ENCODE peak calls at places on chromosomes 2 and 18, in five cellular contexts. R is activated CD4-positive, alpha-beta T cell treated with anti-CD3 and anti-CD28 coated beads for 24 hours; S is breast epithelium; K is left ventricle myocardium inferior; C is mammary epithelial cell. A is an unnamed sample.

GRCh38 chr2:138476186-138476585 is 25.4 kb upstream of the SPOPL start:
- DNase-seq in C (peak), K (no peak), S (no peak), R (no peak), A (peak)

GRCh38 chr18:21559195-21559594 is 41.3 kb downstream of the ESCO1 start:
- DNase-seq in K (no peak), C (no peak), R (no peak), S (no peak), A (no peak)

GRCh38 chr18:45024357-45025107 is 343.8 kb downstream of the SETBP1 start:
- DNase-seq in R (no peak), K (no peak), S (no peak), C (no peak), A (no peak)

GRCh38 chr2:62964050-62964449 is 86.6 kb upstream of the OTX1 start:
- DNase-seq in R (no peak), K (no peak), S (no peak), C (no peak), A (no peak)

GRCh38 chr2:19488009-19488691 is 129.7 kb upstream of the OSR1 start:
- DNase-seq in R (no peak), C (peak), K (no peak), S (no peak), A (peak)

GRCh38 chr2:234621120-234621519 is 124.2 kb upstream of the ARL4C start:
- DNase-seq in K (no peak), C (no peak), S (no peak), R (no peak), A (no peak)

GRCh38 chr2:48248251-48248933 is 281.6 kb upstream of the STON1 start:
- DNase-seq in K (no peak), C (peak), R (no peak), S (no peak), A (peak)

GRCh38 chr2:102005989-102006885 is 14.5 kb downstream of the IL1R2 start:
- DNase-seq in C (no peak), S (no peak), R (peak), K (no peak), A (peak)

GRCh38 chr18:49728542-49728941 is 84.8 kb downstream of the ACAA2 start:
- DNase-seq in R (no peak), S (no peak), C (peak), K (no peak), A (peak)

GRCh38 chr2:26203091-26203490 is 30.2 kb downstream of the GAREM2 start:
- DNase-seq in K (no peak), S (no peak), C (no peak), R (no peak), A (no peak)

GRCh38 chr2:48545244-48545643 is 15.3 kb downstream of the STON1 start:
- DNase-seq in K (no peak), S (no peak), C (no peak), R (no peak), A (no peak)

GRCh38 chr2:216371756-216372702 is at the start of gene MARCHF4:
- DNase-seq in K (peak), S (peak), C (peak), R (peak), A (peak)

GRCh38 chr2:149738771-149739170 is 151.2 kb upstream of the MMADHC start:
- DNase-seq in S (no peak), C (no peak), K (no peak), R (no peak), A (no peak)

GRCh38 chr2:240502059-240502429 is 55.7 kb downstream of the ANKMY1 start:
- DNase-seq in C (no peak), S (peak), K (no peak), R (no peak), A (no peak)

GRCh38 chr2:11157296-11157695 is 2.0 kb downstream of the SLC66A3 start:
- DNase-seq in S (no peak), K (no peak), C (no peak), R (no peak), A (no peak)

GRCh38 chr2:10537522-10538195 is 89.5 kb upstream of the ODC1 start:
- DNase-seq in C (no peak), R (no peak), K (no peak), S (no peak), A (no peak)

GRCh38 chr2:229519655-229520054 is 194.7 kb downstream of the DNER start:
- DNase-seq in S (no peak), R (no peak), C (no peak), K (no peak), A (peak)

GRCh38 chr2:128448331-128449225 is 129.9 kb upstream of the HS6ST1 start:
- DNase-seq in K (no peak), S (no peak), R (no peak), C (no peak), A (no peak)

GRCh38 chr2:174138161-174138560 is 110.2 kb downstream of the OLA1 start:
- DNase-seq in K (no peak), R (no peak), C (no peak), S (no peak), A (peak)

GRCh38 chr2:18046558-18046957 is 168.1 kb downstream of the KCNS3 start:
- DNase-seq in S (no peak), R (no peak), K (no peak), C (peak), A (peak)

GRCh38 chr2:44549856-44550255 is 188.1 kb downstream of the CAMKMT start:
- DNase-seq in C (peak), S (no peak), K (no peak), R (no peak), A (peak)

GRCh38 chr18:63119647-63120046 is 199.9 kb downstream of the BCL2 start:
- DNase-seq in C (no peak), K (no peak), S (no peak), R (no peak), A (peak)

GRCh38 chr2:181934694-181935093 is 43.2 kb downstream of the ITPRID2 start:
- DNase-seq in C (no peak), S (no peak), R (no peak), K (no peak), A (no peak)

GRCh38 chr2:179655627-179656026 is 205.8 kb downstream of the ZNF385B start:
- DNase-seq in C (peak), K (no peak), R (no peak), S (no peak), A (peak)

GRCh38 chr2:233486778-233487552 is 79.6 kb downstream of the USP40 start:
- DNase-seq in R (no peak), C (peak), K (no peak), S (no peak), A (peak)

GRCh38 chr2:32951672-32952071 is 4.9 kb downstream of the LTBP1 start:
- DNase-seq in R (no peak), S (no peak), C (no peak), K (no peak), A (no peak)

GRCh38 chr2:192148620-192149321 is 46.0 kb downstream of the TMEFF2 start:
- DNase-seq in R (no peak), K (no peak), S (no peak), C (no peak), A (no peak)

GRCh38 chr2:20443276-20443920 is 3.5 kb upstream of the RHOB start:
- DNase-seq in R (no peak), S (no peak), K (no peak), C (no peak), A (peak)

GRCh38 chr2:37672104-37672869 is 845 bp upstream of the CDC42EP3 start:
- DNase-seq in C (peak), K (peak), R (peak), S (peak), A (peak)

GRCh38 chr2:64263315-64263714 is 119.1 kb upstream of the PELI1 start:
- DNase-seq in K (no peak), R (no peak), C (peak), S (peak), A (peak)

GRCh38 chr18:58288922-58289797 is 245.1 kb downstream of the NEDD4L start:
- DNase-seq in C (peak), K (no peak), R (no peak), S (no peak), A (peak)

GRCh38 chr18:4986677-4987076 is 210.4 kb downstream of the AKAIN1 start:
- DNase-seq in R (no peak), C (no peak), S (no peak), K (no peak), A (no peak)

GRCh38 chr2:237691200-237691907 is 64.0 kb downstream of the LRRFIP1 start:
- DNase-seq in C (no peak), K (no peak), S (no peak), R (no peak), A (no peak)

GRCh38 chr2:196750977-196751631 is 48.4 kb downstream of the GTF3C3 start:
- DNase-seq in C (peak), R (peak), S (no peak), K (peak), A (peak)

GRCh38 chr2:227033471-227034148 is 130.4 kb downstream of the COL4A4 start:
- DNase-seq in R (no peak), S (no peak), C (peak), K (no peak), A (peak)

GRCh38 chr2:238313289-238313990 is 6.9 kb upstream of the TRAF3IP1 start:
- DNase-seq in R (no peak), C (no peak), K (no peak), S (no peak), A (no peak)

GRCh38 chr2:132804045-132804444 is 134.0 kb upstream of the LYPD1 start:
- DNase-seq in S (no peak), R (no peak), C (peak), K (no peak), A (peak)

GRCh38 chr2:214127178-214127970 is 283.5 kb upstream of the VWC2L start:
- DNase-seq in R (no peak), S (no peak), K (no peak), C (peak), A (peak)

GRCh38 chr2:227578642-227579041 is 20.1 kb upstream of the SCYGR2 start:
- DNase-seq in C (no peak), S (no peak), K (no peak), R (no peak), A (no peak)